ENCODE peak calls at places on chromosomes 1 and 21, in ten cellular contexts. T, D, U, E, R, G, S, N, A and I are unnamed samples. For H3K4me1, the result is how much of the 10 kb centered on the place peaks cover.

GRCh38 chr1:234607091-234608025 is 2.6 kb downstream of the IRF2BP2 start:
- DNase-seq in E (peak), R (peak), D (no peak), T (peak), A (no peak), N (peak), G (peak), U (peak), S (no peak), I (no peak)

GRCh38 chr1:214514032-214514818 is 37.2 kb downstream of the PTPN14 start:
- DNase-seq in D (no peak), E (peak), G (no peak), T (peak), A (no peak), S (no peak), N (no peak), R (peak), U (peak), I (no peak)

GRCh38 chr1:27664291-27664690 is 7.7 kb downstream of the IFI6 start:
- DNase-seq in T (no peak), U (no peak), G (no peak), N (no peak), A (peak), D (no peak), R (no peak), S (no peak), E (peak), I (no peak)

GRCh38 chr1:84721152-84721551 is 30.9 kb upstream of the SSX2IP start:
- DNase-seq in G (no peak), D (no peak), T (no peak), U (peak), S (no peak), N (no peak), A (no peak), E (no peak), R (peak), I (no peak)

GRCh38 chr1:109256085-109256484 is 6.7 kb downstream of the CELSR2 start:
- DNase-seq in S (no peak), D (no peak), T (no peak), G (no peak), U (no peak), R (no peak), A (no peak), N (no peak), E (no peak), I (no peak)

GRCh38 chr21:42472521-42472920 is 23.5 kb downstream of the RSPH1 start:
- DNase-seq in U (no peak), S (no peak), E (no peak), D (no peak), T (no peak), R (no peak), N (peak), G (peak), A (peak), I (no peak)

GRCh38 chr1:177351361-177352108 is 180.8 kb downstream of the BRINP2 start:
- DNase-seq in S (no peak), R (peak), T (peak), E (peak), N (peak), D (no peak), G (no peak), A (no peak), U (no peak), I (no peak)

GRCh38 chr21:34897828-34898227 is 151.3 kb downstream of the RUNX1 start:
- DNase-seq in R (no peak), U (no peak), G (no peak), A (no peak), S (no peak), N (no peak), T (no peak), E (no peak), D (no peak), I (no peak)

GRCh38 chr1:203049077-203049476 is 22.8 kb downstream of the PPFIA4 start:
- DNase-seq in S (no peak), G (peak), D (no peak), A (no peak), T (no peak), E (no peak), N (no peak), U (no peak), R (no peak), I (no peak)

GRCh38 chr1:29633784-29634183 is 397.5 kb downstream of the PTPRU start:
- DNase-seq in T (no peak), R (no peak), N (no peak), U (no peak), S (no peak), G (no peak), A (no peak), D (no peak), E (no peak), I (no peak)

GRCh38 chr1:210292276-210292851 is 36.3 kb upstream of the HHAT start:
- DNase-seq in N (peak), E (peak), T (peak), S (no peak), R (peak), G (peak), D (no peak), U (peak), A (peak), I (peak)

GRCh38 chr1:235069577-235070563 is 58.8 kb downstream of the TOMM20 start:
- DNase-seq in E (no peak), T (no peak), S (no peak), U (peak), N (peak), A (peak), R (peak), D (peak), G (peak), I (peak)

GRCh38 chr1:210294991-210295773 is 33.5 kb upstream of the HHAT start:
- DNase-seq in S (no peak), N (peak), E (peak), R (peak), G (no peak), D (no peak), A (no peak), T (peak), U (no peak), I (peak)

GRCh38 chr1:23456226-23456625 is 27.8 kb downstream of the ASAP3 start:
- DNase-seq in N (no peak), D (no peak), E (no peak), R (no peak), T (no peak), A (no peak), G (no peak), U (peak), S (no peak), I (no peak)

GRCh38 chr1:217478450-217478849 is 152.4 kb downstream of the GPATCH2 start:
- DNase-seq in T (no peak), G (no peak), S (no peak), E (no peak), R (no peak), U (no peak), D (no peak), N (no peak), A (no peak), I (no peak)

GRCh38 chr1:6477039-6477820 is 11.3 kb upstream of the TNFRSF25 start:
- DNase-seq in T (no peak), S (no peak), U (no peak), E (no peak), N (no peak), R (no peak), A (no peak), D (no peak), G (no peak), I (no peak)

GRCh38 chr1:19798486-19799232 is 1.1 kb downstream of the TMCO4 start:
- DNase-seq in E (no peak), R (no peak), N (no peak), T (no peak), S (no peak), D (no peak), A (no peak), G (no peak), U (no peak), I (no peak)

GRCh38 chr1:1540015-1540816 is at the start of gene TMEM240:
- DNase-seq in A (peak), S (no peak), D (peak), U (no peak), T (peak), E (peak), R (peak), G (peak), N (peak), I (peak)

DNA sequence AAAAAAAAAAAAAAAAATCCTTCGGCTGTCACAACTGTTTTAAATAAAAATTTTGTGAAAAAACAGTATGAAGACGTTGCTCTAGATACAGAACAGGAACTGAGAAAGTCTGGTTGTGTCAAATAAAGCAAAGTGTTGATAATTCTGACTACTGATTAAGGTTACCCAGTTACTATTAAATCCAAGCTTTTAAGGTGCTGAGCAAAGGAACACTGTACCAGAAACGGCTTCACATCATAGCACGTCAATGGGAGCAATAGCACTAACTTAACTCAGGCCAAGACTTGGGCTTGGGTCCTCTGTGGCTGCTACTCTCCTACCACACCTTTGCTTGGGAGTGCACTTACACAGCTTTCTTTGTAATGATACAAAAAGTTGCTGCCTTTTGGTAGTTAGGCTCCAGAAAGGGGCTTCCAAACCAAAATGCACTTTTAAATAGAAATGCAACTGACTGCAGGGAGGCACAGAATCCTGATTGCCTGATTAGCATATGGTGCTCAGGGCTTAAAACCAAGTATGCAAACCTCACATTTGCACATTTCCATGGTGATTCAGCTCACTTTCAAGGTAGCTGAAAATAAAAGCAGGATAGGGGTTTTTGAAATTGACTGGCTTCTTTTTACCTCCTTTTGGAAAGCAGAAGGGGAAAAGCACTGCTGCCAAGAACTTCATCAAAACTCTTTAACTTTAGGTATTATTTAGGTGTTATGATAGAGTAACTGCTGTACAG is 6.3 kb downstream of the MCL1 start:
- DNase-seq in R (peak), T (no peak), S (no peak), U (no peak), D (no peak), N (no peak), A (no peak), G (no peak), E (peak), I (no peak)
- H3K4me1 ChIP-seq in R (under half), T (under half), S (under half), U (under half), D (half or more), N (under half), A (under half), G (under half), E (half or more), I (half or more)

GRCh38 chr21:39097981-39098380 is 85.3 kb downstream of the PSMG1 start:
- DNase-seq in S (no peak), G (no peak), A (peak), E (no peak), N (no peak), D (no peak), U (no peak), R (peak), T (no peak), I (no peak)

GRCh38 chr21:39095681-39096080 is 87.6 kb downstream of the PSMG1 start:
- DNase-seq in G (no peak), U (no peak), D (no peak), R (no peak), A (peak), S (no peak), T (no peak), N (no peak), E (no peak), I (no peak)

GRCh38 chr21:39096754-39097153 is 86.5 kb downstream of the PSMG1 start:
- DNase-seq in E (peak), D (no peak), U (no peak), R (no peak), A (peak), N (no peak), S (no peak), G (no peak), T (peak), I (no peak)

GRCh38 chr21:39098696-39099111 is 84.5 kb downstream of the PSMG1 start:
- DNase-seq in U (no peak), D (no peak), E (no peak), R (no peak), S (no peak), N (no peak), T (no peak), A (peak), G (no peak), I (no peak)

GRCh38 chr21:39097335-39097861 is 85.9 kb downstream of the PSMG1 start:
- DNase-seq in N (no peak), D (no peak), A (peak), T (no peak), R (peak), E (no peak), U (no peak), G (peak), S (no peak), I (peak)
- H3K27ac ChIP-seq in N (peak), D (peak), A (no peak), T (no peak), R (no peak), E (no peak), U (no peak), G (peak), S (no peak), I (no peak)

GRCh38 chr1:226734611-226735153 is 4.4 kb downstream of the ITPKB start:
- DNase-seq in R (no peak), S (no peak), A (no peak), E (no peak), G (no peak), T (no peak), N (no peak), D (no peak), U (no peak), I (no peak)

GRCh38 chr1:226736001-226736907 is 2.8 kb downstream of the ITPKB start:
- DNase-seq in S (no peak), E (peak), G (no peak), A (peak), D (no peak), R (no peak), U (no peak), N (peak), T (peak), I (no peak)

GRCh38 chr1:226733876-226734414 is 5.1 kb downstream of the ITPKB start:
- DNase-seq in E (no peak), G (no peak), S (no peak), N (no peak), R (no peak), A (no peak), T (no peak), D (no peak), U (no peak), I (no peak)

GRCh38 chr1:226736908-226737818 is 1.9 kb downstream of the ITPKB start:
- DNase-seq in G (peak), A (peak), E (peak), N (peak), T (peak), R (peak), D (no peak), U (peak), S (no peak), I (peak)

GRCh38 chr1:226735576-226735975 is 3.5 kb downstream of the ITPKB start:
- DNase-seq in E (no peak), T (no peak), D (no peak), N (no peak), A (no peak), R (no peak), G (no peak), U (no peak), S (no peak), I (no peak)
- H3K4me1 ChIP-seq in E (under half), T (under half), D (half or more), N (under half), A (under half), R (under half), G (under half), U (under half), S (under half), I (under half)

GRCh38 chr21:26443867-26444266 is 129.2 kb downstream of the CYYR1 start:
- DNase-seq in S (no peak), A (no peak), U (peak), N (no peak), R (no peak), T (no peak), D (no peak), E (no peak), G (no peak), I (no peak)
- H3K27ac ChIP-seq in S (no peak), A (no peak), U (no peak), N (no peak), R (no peak), T (no peak), D (no peak), E (no peak), G (no peak), I (no peak)

GRCh38 chr1:35180776-35181374 is 12.1 kb downstream of the SFPQ start:
- DNase-seq in D (no peak), S (no peak), U (no peak), R (no peak), G (no peak), T (no peak), E (no peak), A (no peak), N (no peak), I (no peak)
- H3K4me1 ChIP-seq in D (half or more), S (under half), U (under half), R (under half), G (under half), T (under half), E (under half), A (under half), N (under half), I (under half)